ENCODE peak calls at places on chromosome 1, in six cellular contexts. One of them, this sample, is unnamed.

GRCh38 chr1:162074548-162074947 is 5.1 kb downstream of the NOS1AP start:
- DNase-seq in H1: no peak
- DNase-seq in endothelial cell of umbilical vein: no peak
- DNase-seq in K562: no peak
- DNase-seq in HepG2: peak
- DNase-seq in A549: no peak
- DNase-seq in this sample: no peak

GRCh38 chr1:20368866-20369545 is 78.3 kb downstream of the VWA5B1 start:
- DNase-seq in endothelial cell of umbilical vein: no peak
- DNase-seq in HepG2: no peak
- DNase-seq in K562: no peak
- DNase-seq in A549: no peak
- DNase-seq in H1: no peak
- DNase-seq in this sample: no peak

GRCh38 chr1:15714438-15715136 is 21.5 kb upstream of the SLC25A34 start:
- DNase-seq in K562: no peak
- DNase-seq in A549: no peak
- DNase-seq in endothelial cell of umbilical vein: no peak
- DNase-seq in H1: no peak
- DNase-seq in HepG2: no peak
- DNase-seq in this sample: no peak

GRCh38 chr1:33228935-33229487 is 27.3 kb upstream of the ZNF362 start:
- DNase-seq in endothelial cell of umbilical vein: no peak
- DNase-seq in K562: no peak
- DNase-seq in A549: no peak
- DNase-seq in HepG2: no peak
- DNase-seq in H1: no peak
- DNase-seq in this sample: no peak

GRCh38 chr1:247054992-247055415 is 23.6 kb downstream of the ZNF670 start:
- DNase-seq in A549: no peak
- DNase-seq in endothelial cell of umbilical vein: peak
- DNase-seq in K562: no peak
- DNase-seq in HepG2: peak
- DNase-seq in H1: no peak
- DNase-seq in this sample: no peak

GRCh38 chr1:48017716-48018115 is 20.5 kb upstream of the TRABD2B start:
- DNase-seq in endothelial cell of umbilical vein: no peak
- DNase-seq in H1: no peak
- DNase-seq in K562: no peak
- DNase-seq in A549: peak
- DNase-seq in HepG2: no peak
- DNase-seq in this sample: no peak

GRCh38 chr1:42765832-42766722 is 751 bp downstream of the P3H1 start:
- DNase-seq in endothelial cell of umbilical vein: peak
- DNase-seq in A549: peak
- DNase-seq in K562: peak
- DNase-seq in H1: peak
- DNase-seq in HepG2: peak
- DNase-seq in this sample: peak

GRCh38 chr1:31615414-31615813 is 2.1 kb upstream of the HCRTR1 start:
- DNase-seq in endothelial cell of umbilical vein: no peak
- DNase-seq in A549: no peak
- DNase-seq in K562: no peak
- DNase-seq in H1: no peak
- DNase-seq in HepG2: no peak
- DNase-seq in this sample: no peak

GRCh38 chr1:65265296-65266271 is 43.8 kb upstream of the DNAJC6 start:
- DNase-seq in H1: peak
- DNase-seq in endothelial cell of umbilical vein: peak
- DNase-seq in A549: no peak
- DNase-seq in HepG2: peak
- DNase-seq in K562: no peak
- DNase-seq in this sample: peak

GRCh38 chr1:53182111-53182593 is 14.5 kb upstream of the CPT2 start:
- DNase-seq in K562: peak
- DNase-seq in A549: peak
- DNase-seq in endothelial cell of umbilical vein: peak
- DNase-seq in HepG2: peak
- DNase-seq in H1: peak
- DNase-seq in this sample: peak

GRCh38 chr1:85952460-85952859 is 204.1 kb downstream of the COL24A1 start:
- DNase-seq in H1: no peak
- DNase-seq in endothelial cell of umbilical vein: peak
- DNase-seq in A549: no peak
- DNase-seq in K562: no peak
- DNase-seq in HepG2: no peak
- DNase-seq in this sample: no peak

GRCh38 chr1:5667513-5668325 is 324.5 kb downstream of the NPHP4 start:
- DNase-seq in A549: no peak
- DNase-seq in endothelial cell of umbilical vein: no peak
- DNase-seq in H1: no peak
- DNase-seq in HepG2: no peak
- DNase-seq in K562: no peak
- DNase-seq in this sample: no peak

GRCh38 chr1:155694167-155694566 is 5.3 kb downstream of the DAP3 start:
- DNase-seq in H1: no peak
- DNase-seq in A549: no peak
- DNase-seq in HepG2: no peak
- DNase-seq in K562: no peak
- DNase-seq in endothelial cell of umbilical vein: no peak
- DNase-seq in this sample: no peak

DNA sequence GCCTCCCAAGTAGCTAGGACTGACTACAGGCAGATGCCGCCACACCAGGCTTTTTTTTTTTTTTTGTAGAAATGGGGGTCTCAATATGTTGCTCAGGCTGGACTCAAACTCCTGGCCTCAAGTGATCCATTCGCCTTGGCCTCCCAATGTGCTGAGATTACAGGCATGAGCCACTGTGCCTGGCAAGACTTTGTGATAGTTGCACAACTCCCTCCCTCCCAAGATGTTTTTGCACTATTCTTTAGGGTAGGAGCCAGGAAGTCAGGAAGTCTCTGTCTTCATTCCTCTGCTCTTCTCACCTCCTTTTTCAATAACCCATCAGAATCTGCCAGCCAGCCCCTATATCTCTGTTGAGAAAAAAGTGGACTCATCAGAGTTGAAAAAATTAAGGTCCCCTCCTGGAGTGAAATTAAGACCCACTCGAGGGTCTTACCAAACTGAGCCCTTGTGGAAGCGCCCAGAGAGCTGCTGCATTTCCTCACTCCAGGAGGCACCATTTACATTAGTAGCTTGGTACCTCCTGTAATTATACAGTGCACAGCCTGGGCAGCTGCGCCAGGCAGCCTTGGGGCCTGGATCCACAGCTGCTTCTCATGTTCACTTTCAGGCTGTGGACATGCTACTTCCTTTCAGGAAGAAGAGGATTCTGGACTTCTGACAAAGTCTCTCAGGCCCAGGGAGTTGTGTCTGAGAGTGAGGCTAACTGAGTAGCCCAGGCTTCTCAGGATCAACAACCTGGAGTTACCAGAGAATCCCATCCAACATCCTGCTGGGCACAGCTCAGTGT is 24.0 kb downstream of the TCEA3 start:
- DNase-seq in A549: no peak
- DNase-seq in HepG2: no peak
- DNase-seq in H1: no peak
- DNase-seq in K562: no peak
- DNase-seq in endothelial cell of umbilical vein: no peak
- DNase-seq in this sample: no peak
- TF ChIP-seq JUN in A549: no peak
- TF ChIP-seq JUN in HepG2: no peak
- TF ChIP-seq JUN in H1: no peak
- TF ChIP-seq JUN in K562: no peak
- TF ChIP-seq JUN in endothelial cell of umbilical vein: no peak
- TF ChIP-seq JUN in this sample: no peak

GRCh38 chr1:79845951-79846350 is 839.4 kb upstream of the ADGRL4 start:
- DNase-seq in endothelial cell of umbilical vein: no peak
- DNase-seq in H1: no peak
- DNase-seq in A549: no peak
- DNase-seq in K562: no peak
- DNase-seq in HepG2: no peak
- DNase-seq in this sample: no peak

GRCh38 chr1:79849388-79849787 is 842.9 kb upstream of the ADGRL4 start:
- DNase-seq in HepG2: no peak
- DNase-seq in A549: no peak
- DNase-seq in H1: no peak
- DNase-seq in endothelial cell of umbilical vein: no peak
- DNase-seq in K562: no peak
- DNase-seq in this sample: no peak

GRCh38 chr1:79852004-79852403 is 845.5 kb upstream of the ADGRL4 start:
- DNase-seq in HepG2: no peak
- DNase-seq in H1: no peak
- DNase-seq in endothelial cell of umbilical vein: no peak
- DNase-seq in K562: no peak
- DNase-seq in A549: no peak
- DNase-seq in this sample: peak

GRCh38 chr1:79848316-79848715 is 841.8 kb upstream of the ADGRL4 start:
- DNase-seq in K562: no peak
- DNase-seq in endothelial cell of umbilical vein: no peak
- DNase-seq in HepG2: no peak
- DNase-seq in H1: no peak
- DNase-seq in A549: no peak
- DNase-seq in this sample: no peak

GRCh38 chr1:79847715-79848114 is 841.2 kb upstream of the ADGRL4 start:
- DNase-seq in A549: no peak
- DNase-seq in H1: no peak
- DNase-seq in K562: no peak
- DNase-seq in HepG2: no peak
- DNase-seq in endothelial cell of umbilical vein: no peak
- DNase-seq in this sample: no peak
- TF ChIP-seq JUN in A549: no peak
- TF ChIP-seq JUN in H1: no peak
- TF ChIP-seq JUN in K562: no peak
- TF ChIP-seq JUN in HepG2: no peak
- TF ChIP-seq JUN in endothelial cell of umbilical vein: no peak
- TF ChIP-seq JUN in this sample: no peak

DNA sequence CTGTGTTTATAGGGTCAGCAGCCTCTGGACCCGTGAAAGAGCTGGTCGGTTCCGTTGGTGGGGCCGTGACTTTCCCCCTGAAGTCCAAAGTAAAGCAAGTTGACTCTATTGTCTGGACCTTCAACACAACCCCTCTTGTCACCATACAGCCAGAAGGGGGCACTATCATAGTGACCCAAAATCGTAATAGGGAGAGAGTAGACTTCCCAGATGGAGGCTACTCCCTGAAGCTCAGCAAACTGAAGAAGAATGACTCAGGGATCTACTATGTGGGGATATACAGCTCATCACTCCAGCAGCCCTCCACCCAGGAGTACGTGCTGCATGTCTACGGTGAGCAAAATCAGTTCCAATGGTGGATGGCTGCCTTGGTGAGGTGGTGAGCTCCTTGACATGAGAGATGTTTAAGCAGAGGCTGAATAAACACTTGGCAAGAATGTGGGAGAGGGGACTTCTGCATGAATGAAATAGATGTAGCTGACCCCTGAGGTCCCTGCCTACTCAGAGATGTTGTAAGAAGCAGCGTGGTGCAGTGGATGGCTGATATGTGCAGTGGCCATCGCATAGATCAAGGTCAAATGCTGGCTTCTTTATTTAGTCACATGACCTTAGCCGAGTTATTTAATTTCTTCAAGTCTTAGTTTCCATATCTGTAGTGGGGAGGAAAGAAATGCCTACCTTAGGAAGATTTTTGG is 9.3 kb downstream of the SLAMF7 start:
- DNase-seq in K562: peak
- DNase-seq in endothelial cell of umbilical vein: no peak
- DNase-seq in HepG2: no peak
- DNase-seq in H1: no peak
- DNase-seq in A549: peak
- DNase-seq in this sample: no peak
- TF ChIP-seq JUN in K562: no peak
- TF ChIP-seq JUN in endothelial cell of umbilical vein: no peak
- TF ChIP-seq JUN in HepG2: no peak
- TF ChIP-seq JUN in H1: no peak
- TF ChIP-seq JUN in A549: no peak
- TF ChIP-seq JUN in this sample: no peak

DNA sequence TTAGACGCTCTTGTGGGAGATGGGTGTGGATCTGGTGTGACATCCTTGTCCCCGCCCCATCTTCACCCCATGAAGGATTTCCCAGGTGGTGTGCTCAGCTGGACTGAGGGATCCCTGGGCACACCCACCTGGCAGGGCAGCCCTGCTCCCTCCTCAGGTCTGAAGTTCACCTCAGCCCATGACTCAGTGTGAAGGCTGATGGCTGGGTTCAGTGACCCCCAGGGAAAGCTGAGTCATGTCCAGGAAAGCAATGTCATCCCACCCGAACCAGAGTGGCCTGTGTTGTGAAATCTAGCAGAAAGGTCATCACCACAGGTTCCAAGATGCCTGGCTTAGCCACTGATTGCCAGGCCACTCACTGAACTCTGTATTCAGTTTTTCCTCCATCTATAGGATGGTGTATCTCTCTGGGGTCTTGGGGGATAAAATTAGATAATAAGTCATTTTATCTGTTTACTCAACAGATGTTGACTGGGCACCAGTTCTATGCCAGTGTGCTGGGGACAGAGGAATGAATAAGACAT is 97.7 kb upstream of the JUN start:
- DNase-seq in A549: peak
- DNase-seq in H1: no peak
- DNase-seq in HepG2: peak
- DNase-seq in K562: peak
- DNase-seq in endothelial cell of umbilical vein: peak
- DNase-seq in this sample: no peak
- TF ChIP-seq JUN in A549: peak
- TF ChIP-seq JUN in H1: no peak
- TF ChIP-seq JUN in HepG2: peak
- TF ChIP-seq JUN in K562: no peak
- TF ChIP-seq JUN in endothelial cell of umbilical vein: peak
- TF ChIP-seq JUN in this sample: no peak

DNA sequence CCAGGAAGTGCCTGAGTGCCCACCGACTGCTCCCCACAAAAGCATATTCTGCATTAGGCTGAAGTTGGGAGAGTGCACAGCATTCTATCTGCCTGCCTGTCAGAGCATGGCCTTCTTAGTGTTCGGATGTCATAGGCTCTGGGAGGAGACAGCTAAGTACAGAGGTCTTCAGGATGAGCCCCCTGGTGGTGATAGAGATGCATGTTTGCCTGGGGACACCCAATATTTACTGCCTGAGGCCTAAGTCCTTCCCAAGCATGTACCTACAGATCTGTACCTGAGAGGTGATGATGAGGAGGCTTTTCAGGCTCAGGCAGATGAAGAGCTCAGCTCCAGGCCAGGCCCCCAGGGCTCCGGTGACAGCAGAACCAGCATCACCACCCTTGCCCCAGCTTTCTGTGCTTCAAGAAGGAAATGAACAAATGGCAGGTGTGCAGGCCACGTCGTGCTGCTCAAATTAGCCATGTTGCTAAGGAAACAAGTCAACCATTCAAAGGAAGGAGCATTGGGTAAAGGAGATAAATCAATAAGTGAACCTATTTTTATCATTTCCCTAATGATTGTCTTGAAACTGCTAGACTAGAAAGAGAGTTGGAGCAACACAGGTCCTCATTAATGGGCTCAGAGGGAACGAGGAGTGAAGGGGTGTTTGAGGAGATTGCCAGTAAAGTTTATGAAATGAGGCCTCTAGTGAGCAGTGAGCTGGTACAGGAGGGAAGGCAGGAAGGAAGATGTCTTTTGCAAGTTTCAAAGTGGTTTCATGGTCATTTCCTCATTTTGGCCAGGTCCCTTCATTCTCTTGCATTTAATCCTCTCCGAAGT is 21.2 kb downstream of the CACNA1E start:
- DNase-seq in A549: peak
- DNase-seq in K562: peak
- DNase-seq in HepG2: peak
- DNase-seq in endothelial cell of umbilical vein: no peak
- DNase-seq in H1: peak
- DNase-seq in this sample: peak
- TF ChIP-seq JUN in A549: no peak
- TF ChIP-seq JUN in K562: no peak
- TF ChIP-seq JUN in HepG2: no peak
- TF ChIP-seq JUN in endothelial cell of umbilical vein: no peak
- TF ChIP-seq JUN in H1: no peak
- TF ChIP-seq JUN in this sample: no peak

GRCh38 chr1:173418107-173418985 is 58.8 kb upstream of the PRDX6 start:
- DNase-seq in K562: no peak
- DNase-seq in H1: no peak
- DNase-seq in endothelial cell of umbilical vein: no peak
- DNase-seq in HepG2: no peak
- DNase-seq in A549: no peak
- DNase-seq in this sample: no peak
- TF ChIP-seq JUN in K562: no peak
- TF ChIP-seq JUN in H1: no peak
- TF ChIP-seq JUN in endothelial cell of umbilical vein: no peak
- TF ChIP-seq JUN in HepG2: no peak
- TF ChIP-seq JUN in A549: no peak
- TF ChIP-seq JUN in this sample: no peak

This sample was measured in WTC11.